ENCODE peak calls at places on chromosomes 2 and 18, in seven cellular contexts. F is DMS79, Q is GM12891, R is NT2/D1, I is erythroblast, O is GM23248, G is cardiac muscle cell. L is an unnamed sample.

GRCh38 chr2:14831458-14831857 is 198.9 kb downstream of the LRATD1 start:
- DNase-seq in F (no peak), Q (no peak), R (no peak), I (no peak), O (peak), G (no peak), L (no peak)

GRCh38 chr2:179525340-179525739 is 260.7 kb upstream of the SESTD1 start:
- DNase-seq in F (no peak), Q (no peak), R (no peak), I (no peak), O (no peak), G (no peak), L (no peak)

GRCh38 chr2:45242161-45242741 is 233.0 kb upstream of the SIX2 start:
- DNase-seq in F (no peak), Q (no peak), R (no peak), I (no peak), O (peak), G (peak), L (no peak)

GRCh38 chr2:136653836-136654235 is 111.5 kb upstream of the THSD7B start:
- DNase-seq in F (no peak), Q (no peak), R (no peak), I (no peak), O (no peak), G (no peak), L (no peak)

GRCh38 chr18:10160251-10160650 is 246.4 kb downstream of the VAPA start:
- DNase-seq in F (no peak), Q (no peak), R (no peak), I (no peak), O (no peak), G (no peak), L (no peak)

GRCh38 chr2:133977385-133977784 is 276.5 kb upstream of the MGAT5 start:
- DNase-seq in F (no peak), Q (no peak), R (no peak), I (no peak), O (no peak), G (no peak), L (no peak)

GRCh38 chr2:68516051-68516771 is 48.8 kb downstream of the APLF start:
- DNase-seq in F (no peak), Q (no peak), R (no peak), I (no peak), O (no peak), G (no peak), L (no peak)

GRCh38 chr2:57330447-57330846 is 716.2 kb upstream of the VRK2 start:
- DNase-seq in F (no peak), Q (no peak), R (no peak), I (no peak), O (peak), G (no peak), L (no peak)

GRCh38 chr2:54483426-54483825 is 27.3 kb downstream of the SPTBN1 start:
- DNase-seq in F (no peak), Q (no peak), R (no peak), I (no peak), O (peak), G (no peak), L (no peak)

GRCh38 chr2:74893332-74893731 is 59.4 kb downstream of the HK2 start:
- DNase-seq in F (no peak), Q (no peak), R (no peak), I (no peak), O (peak), G (peak), L (no peak)

GRCh38 chr2:42602937-42603219 is 34.4 kb downstream of the MTA3 start:
- DNase-seq in F (no peak), Q (no peak), R (no peak), I (no peak), O (no peak), G (no peak), L (no peak)

GRCh38 chr2:233354971-233355574 is 779 bp downstream of the DGKD start:
- DNase-seq in F (peak), Q (no peak), R (no peak), I (peak), O (peak), G (no peak), L (peak)

GRCh38 chr2:11589316-11589940 is 55.6 kb downstream of the GREB1 start:
- DNase-seq in F (no peak), Q (no peak), R (no peak), I (no peak), O (no peak), G (no peak), L (no peak)

GRCh38 chr2:8662239-8662879 is 19.5 kb upstream of the ID2 start:
- DNase-seq in F (no peak), Q (no peak), R (no peak), I (peak), O (peak), G (peak), L (no peak)

GRCh38 chr2:127490283-127490682 is 36.0 kb downstream of the IWS1 start:
- DNase-seq in F (no peak), Q (no peak), R (no peak), I (no peak), O (no peak), G (no peak), L (no peak)

GRCh38 chr2:176493909-176494308 is 224.7 kb downstream of the MTX2 start:
- DNase-seq in F (no peak), Q (no peak), R (no peak), I (no peak), O (no peak), G (no peak), L (no peak)

GRCh38 chr18:24173997-24174396 is 35.1 kb downstream of the CABYR start:
- DNase-seq in F (no peak), Q (no peak), R (no peak), I (no peak), O (no peak), G (no peak), L (no peak)

GRCh38 chr18:49274188-49274714 is 186.2 kb downstream of the DYM start:
- DNase-seq in F (no peak), Q (no peak), R (no peak), I (peak), O (peak), G (peak), L (no peak)

GRCh38 chr2:150091896-150092295 is 395.6 kb downstream of the RND3 start:
- DNase-seq in F (no peak), Q (no peak), R (no peak), I (no peak), O (no peak), G (no peak), L (no peak)

GRCh38 chr2:222756362-222756831 is 84.9 kb downstream of the MOGAT1 start:
- DNase-seq in F (no peak), Q (no peak), R (no peak), I (no peak), O (peak), G (no peak), L (no peak)

GRCh38 chr2:231296401-231296800 is 98.0 kb downstream of the ARMC9 start:
- DNase-seq in F (no peak), Q (no peak), R (no peak), I (no peak), O (no peak), G (no peak), L (no peak)

GRCh38 chr18:75727479-75727878 is 300.0 kb upstream of the SMIM21 start:
- DNase-seq in F (no peak), Q (peak), R (peak), I (peak), O (peak), G (peak), L (peak)

GRCh38 chr2:40101076-40101688 is 322.1 kb upstream of the THUMPD2 start:
- DNase-seq in F (peak), Q (no peak), R (no peak), I (no peak), O (peak), G (peak), L (no peak)

GRCh38 chr18:26697186-26697585 is 148.8 kb upstream of the KCTD1 start:
- DNase-seq in F (no peak), Q (no peak), R (no peak), I (no peak), O (no peak), G (no peak), L (no peak)

GRCh38 chr18:64019922-64020756 is 50.3 kb downstream of the SERPINB8 start:
- DNase-seq in F (no peak), Q (no peak), R (peak), I (no peak), O (no peak), G (no peak), L (no peak)

GRCh38 chr18:2571200-2572143 is at the start of the genes METTL4 and NDC80:
- DNase-seq in F (peak), Q (peak), R (peak), I (peak), O (peak), G (peak), L (peak)

GRCh38 chr2:96541326-96541725 is 4.8 kb downstream of the ARID5A start:
- DNase-seq in F (no peak), Q (no peak), R (no peak), I (no peak), O (peak), G (no peak), L (no peak)

GRCh38 chr18:2932247-2933181 is 80.4 kb downstream of the LPIN2 start:
- DNase-seq in F (peak), Q (no peak), R (peak), I (peak), O (peak), G (peak), L (peak)

GRCh38 chr2:207881902-207882301 is 112.2 kb upstream of the FZD5 start:
- DNase-seq in F (no peak), Q (no peak), R (no peak), I (no peak), O (no peak), G (peak), L (no peak)

GRCh38 chr2:217086038-217086522 is 226.2 kb upstream of the TNP1 start:
- DNase-seq in F (no peak), Q (no peak), R (no peak), I (no peak), O (peak), G (peak), L (no peak)

GRCh38 chr2:235495373-235496238 is 1.8 kb downstream of the AGAP1 start:
- DNase-seq in F (peak), Q (no peak), R (no peak), I (no peak), O (peak), G (no peak), L (no peak)